ENCODE peak calls at places on chromosomes 4 and X, in eight cellular contexts. I, D, K, L, W, R, M and E are unnamed samples.

GRCh38 chr4:152581536-152582160 is 45.8 kb upstream of the FBXW7 start:
- DNase-seq in I (no peak), D (no peak), K (no peak), L (no peak), W (no peak), R (no peak), M (no peak), E (no peak)

GRCh38 chr4:140603286-140603685 is 34.5 kb upstream of the UCP1 start:
- DNase-seq in I (no peak), D (no peak), K (no peak), L (no peak), W (no peak), R (no peak), M (no peak), E (no peak)

GRCh38 chr4:86993909-86994672 is 59.3 kb downstream of the AFF1 start:
- DNase-seq in I (no peak), D (no peak), K (no peak), L (no peak), W (no peak), R (no peak), M (no peak), E (no peak)

GRCh38 chrX:116009871-116010710 is 160.5 kb upstream of the AGTR2 start:
- DNase-seq in I (peak; percentile 58), D (no peak), K (no peak), L (no peak), W (no peak), R (peak; percentile 9), M (no peak), E (no peak)

GRCh38 chr4:100722866-100723459 is 205.1 kb upstream of the EMCN start:
- DNase-seq in I (no peak), D (no peak), K (no peak), L (no peak), W (no peak), R (no peak), M (no peak), E (no peak)

GRCh38 chr4:55925235-55925634 is 23.5 kb upstream of the CEP135 start:
- DNase-seq in I (no peak), D (no peak), K (peak; percentile 8), L (no peak), W (no peak), R (no peak), M (peak; percentile 23), E (no peak)

GRCh38 chr4:80171251-80171650 is 26.1 kb upstream of the PRDM8 start:
- DNase-seq in I (no peak), D (no peak), K (peak; percentile 71), L (no peak), W (no peak), R (no peak), M (peak; percentile 81), E (no peak)

GRCh38 chr4:173448103-173448502 is 49.2 kb upstream of the SCRG1 start:
- DNase-seq in I (no peak), D (no peak), K (peak; percentile 59), L (no peak), W (no peak), R (peak; percentile 47), M (peak; percentile 65), E (peak; percentile 43)

GRCh38 chrX:141176586-141177451 is at the start of gene LDOC1:
- DNase-seq in I (peak; percentile 72), D (peak; percentile 80), K (peak; percentile 58), L (peak; percentile 30), W (peak; percentile 6), R (peak; percentile 92), M (peak; percentile 74), E (peak; percentile 37)

GRCh38 chr4:113064244-113064643 is 14.8 kb downstream of the ANK2 start:
- DNase-seq in I (no peak), D (no peak), K (no peak), L (no peak), W (no peak), R (no peak), M (no peak), E (no peak)

GRCh38 chr4:17956245-17956644 is 65.3 kb downstream of the LCORL start:
- DNase-seq in I (no peak), D (no peak), K (no peak), L (no peak), W (no peak), R (no peak), M (no peak), E (no peak)

GRCh38 chrX:140602140-140602539 is 97.3 kb upstream of the SOX3 start:
- DNase-seq in I (no peak), D (no peak), K (no peak), L (no peak), W (no peak), R (no peak), M (no peak), E (no peak)

GRCh38 chr4:30495261-30496050 is 224.7 kb upstream of the PCDH7 start:
- DNase-seq in I (no peak), D (no peak), K (no peak), L (no peak), W (no peak), R (no peak), M (no peak), E (no peak)

GRCh38 chr4:96946552-96946951 is 1106.7 kb downstream of the PDHA2 start:
- DNase-seq in I (no peak), D (no peak), K (no peak), L (no peak), W (no peak), R (no peak), M (no peak), E (no peak)
- H3K27ac ChIP-seq in I (no peak overlapping the region), D (no peak overlapping the region), K (no peak overlapping the region), L (no peak overlapping the region), W (no peak overlapping the region), R (no peak overlapping the region), M (no peak overlapping the region), E (no peak overlapping the region)

GRCh38 chr4:184357164-184357563 is 117.2 kb downstream of the IRF2 start:
- DNase-seq in I (no peak), D (no peak), K (no peak), L (no peak), W (no peak), R (no peak), M (no peak), E (no peak)

GRCh38 chr4:184357783-184358182 is 116.6 kb downstream of the IRF2 start:
- DNase-seq in I (no peak), D (no peak), K (no peak), L (no peak), W (no peak), R (no peak), M (no peak), E (no peak)

GRCh38 chr4:184356366-184356765 is 118.0 kb downstream of the IRF2 start:
- DNase-seq in I (no peak), D (no peak), K (no peak), L (no peak), W (no peak), R (no peak), M (no peak), E (no peak)

GRCh38 chr4:184355111-184355604 is 119.2 kb downstream of the IRF2 start:
- DNase-seq in I (no peak), D (no peak), K (peak; percentile 81), L (peak; percentile 68), W (peak; percentile 30), R (peak; percentile 48), M (peak; percentile 86), E (no peak)

DNA sequence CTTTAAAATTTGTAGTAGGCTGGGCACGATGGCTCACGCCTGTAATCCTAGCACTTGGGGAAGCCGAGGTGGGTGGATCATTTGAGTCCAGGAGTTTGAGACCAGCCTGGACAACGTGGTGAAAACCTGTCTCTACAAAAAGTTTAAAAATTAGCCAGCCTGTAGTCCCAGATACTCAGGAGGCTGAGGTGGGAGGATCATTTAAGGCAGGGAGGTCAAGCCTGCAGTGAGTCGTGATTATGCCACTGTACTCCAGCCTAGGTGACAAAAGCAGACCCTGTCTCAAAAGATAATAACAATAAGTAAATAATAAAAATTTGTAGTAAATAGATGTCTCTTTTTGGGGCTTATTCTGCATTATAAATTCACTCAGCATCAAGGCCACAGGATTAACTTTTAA is 118.5 kb downstream of the IRF2 start:
- DNase-seq in I (no peak), D (no peak), K (no peak), L (no peak), W (no peak), R (no peak), M (no peak), E (no peak)
- H3K27ac ChIP-seq in I (peak overlapping the region; percentile 70), D (peak overlapping the region; percentile 44), K (no peak overlapping the region), L (peak overlapping the region; percentile 65), W (peak overlapping the region; percentile 30), R (no peak overlapping the region), M (no peak overlapping the region), E (peak overlapping the region; percentile 20)

GRCh38 chr4:7296661-7297335 is 104.5 kb downstream of the SORCS2 start:
- DNase-seq in I (no peak), D (no peak), K (no peak), L (no peak), W (no peak), R (no peak), M (no peak), E (no peak)

GRCh38 chr4:7295201-7295916 is 103.0 kb downstream of the SORCS2 start:
- DNase-seq in I (peak; percentile 63), D (no peak), K (peak; percentile 45), L (no peak), W (no peak), R (peak; percentile 46), M (peak; percentile 69), E (peak; percentile 48)

GRCh38 chr4:7293703-7294102 is 101.4 kb downstream of the SORCS2 start:
- DNase-seq in I (no peak), D (no peak), K (no peak), L (no peak), W (no peak), R (no peak), M (no peak), E (no peak)

GRCh38 chr4:7295917-7296660 is 103.8 kb downstream of the SORCS2 start:
- DNase-seq in I (no peak), D (peak; percentile 68), K (no peak), L (peak; percentile 44), W (no peak), R (peak; percentile 82), M (peak; percentile 31), E (no peak)

GRCh38 chr4:7294176-7294756 is 101.9 kb downstream of the SORCS2 start:
- DNase-seq in I (no peak), D (no peak), K (no peak), L (no peak), W (no peak), R (no peak), M (no peak), E (no peak)
- H3K27ac ChIP-seq in I (no peak overlapping the region), D (no peak overlapping the region), K (no peak overlapping the region), L (no peak overlapping the region), W (no peak overlapping the region), R (no peak overlapping the region), M (no peak overlapping the region), E (peak overlapping the region; percentile 54)

DNA sequence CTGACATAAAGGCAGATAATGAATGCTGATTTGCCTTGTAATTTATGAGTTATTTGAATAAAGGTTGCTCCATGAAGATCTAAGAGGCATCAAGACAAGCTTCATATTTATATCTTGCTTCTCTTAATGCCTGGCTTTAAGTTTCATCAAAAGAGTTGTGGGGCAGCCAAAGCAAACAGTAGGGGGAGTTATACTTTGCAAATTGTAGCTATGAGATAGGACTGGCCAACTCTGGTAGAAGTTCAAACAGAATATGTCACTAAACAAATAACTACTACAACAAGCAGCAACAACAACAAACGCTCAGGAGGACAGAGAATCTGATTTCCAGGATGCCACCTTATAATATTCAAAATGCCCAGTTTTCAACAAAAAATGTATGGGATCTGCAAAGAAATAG is 69.1 kb upstream of the PLAC1 start:
- DNase-seq in I (no peak), D (no peak), K (no peak), L (no peak), W (no peak), R (no peak), M (no peak), E (no peak)
- H3K27ac ChIP-seq in I (no peak overlapping the region), D (no peak overlapping the region), K (no peak overlapping the region), L (no peak overlapping the region), W (no peak overlapping the region), R (no peak overlapping the region), M (no peak overlapping the region), E (no peak overlapping the region)

GRCh38 chrX:48035891-48036290 is 29.1 kb downstream of the SPACA5 start:
- DNase-seq in I (no peak), D (no peak), K (no peak), L (no peak), W (no peak), R (no peak), M (no peak), E (no peak)
- H3K27ac ChIP-seq in I (no peak overlapping the region), D (no peak overlapping the region), K (no peak overlapping the region), L (no peak overlapping the region), W (no peak overlapping the region), R (no peak overlapping the region), M (no peak overlapping the region), E (no peak overlapping the region)